ENCODE peak calls at places on chromosomes 11 and 22, in four cellular contexts. L is iPS-NIHi11, A is MCF 10A, P is astrocyte of the spinal cord. Z is an unnamed sample.

GRCh38 chr11:101128571-101129202 is 926 bp downstream of the PGR start:
- DNase-seq in L (peak; percentile 21), A (no peak), P (no peak), Z (no peak)

GRCh38 chr22:36701166-36701713 is 2.3 kb downstream of the CACNG2 start:
- DNase-seq in L (no peak), A (no peak), P (no peak), Z (no peak)

GRCh38 chr11:596374-596773 is 19.4 kb downstream of the IRF7 start:
- DNase-seq in L (no peak), A (no peak), P (no peak), Z (no peak)

GRCh38 chr11:126592496-126593410 is 237.3 kb downstream of the ST3GAL4 start:
- DNase-seq in L (no peak), A (no peak), P (no peak), Z (peak; percentile 17)

GRCh38 chr11:74330065-74330858 is 18.8 kb upstream of the P4HA3 start:
- DNase-seq in L (no peak), A (peak; percentile 44), P (peak; percentile 72), Z (peak; percentile 66)

GRCh38 chr11:13030857-13031256 is 21.7 kb downstream of the RASSF10 start:
- DNase-seq in L (no peak), A (peak; percentile 69), P (no peak), Z (peak; percentile 38)

GRCh38 chr11:68454767-68455166 is 5.8 kb upstream of the PPP6R3 start:
- DNase-seq in L (no peak), A (peak; percentile 39), P (no peak), Z (peak; percentile 46)

GRCh38 chr11:19436932-19437331 is 196.2 kb upstream of the E2F8 start:
- DNase-seq in L (no peak), A (no peak), P (no peak), Z (no peak)

GRCh38 chr11:10623797-10624761 is 55.6 kb upstream of the LYVE1 start:
- DNase-seq in L (peak; percentile 74), A (peak; percentile 29), P (peak; percentile 14), Z (no peak)

GRCh38 chr11:120590472-120590871 is 78.9 kb downstream of the GRIK4 start:
- DNase-seq in L (no peak), A (peak; percentile 4), P (no peak), Z (no peak)